ENCODE peak calls at places on chromosome 16, in five cellular contexts. Z is ureter; E is iPS-NIHi11; H is activated T-cell treated with anti-CD3 and anti-CD28 coated beads, Interleukin-2, amount 50 U/mL, for 4 hours; O is CD8-positive, alpha-beta T cell. N is an unnamed sample.
A peak's percentile ranks its signal among the peaks of the same experiment; 100 is the strongest.

GRCh38 chr16:47309581-47310312 is 151.1 kb downstream of the ITFG1 start:
- DNase-seq in H (no peak), E (no peak), Z (no peak), O (no peak), N (no peak)

GRCh38 chr16:72199938-72200337 is 28.0 kb upstream of the PMFBP1 start:
- DNase-seq in E (no peak), Z (no peak), O (no peak), H (no peak), N (no peak)

GRCh38 chr16:81625544-81626152 is 153.4 kb upstream of the PLCG2 start:
- DNase-seq in Z (no peak), E (no peak), O (no peak), H (no peak), N (no peak)

GRCh38 chr16:30996324-30996999 is 11.5 kb downstream of the HSD3B7 start:
- DNase-seq in E (no peak), Z (no peak), H (no peak), O (no peak), N (no peak)

GRCh38 chr16:89435051-89435450 is 55.3 kb downstream of the ANKRD11 start:
- DNase-seq in E (no peak), H (no peak), Z (no peak), O (peak; percentile 35), N (no peak)

GRCh38 chr16:78437352-78437968 is 338.0 kb downstream of the WWOX start:
- DNase-seq in Z (peak; percentile 48), E (peak; percentile 49), H (peak; percentile 6), O (peak; percentile 20), N (peak; percentile 5)

GRCh38 chr16:56352351-56353053 is 72.8 kb downstream of the AMFR start:
- DNase-seq in H (peak; percentile 1), Z (no peak), O (no peak), E (no peak), N (no peak)

GRCh38 chr16:81366316-81366932 is 51.7 kb downstream of the GAN start:
- DNase-seq in O (no peak), E (peak; percentile 49), Z (no peak), H (no peak), N (no peak)

GRCh38 chr16:22022151-22022550 is 14.2 kb downstream of the MOSMO start:
- DNase-seq in O (no peak), E (no peak), H (no peak), Z (no peak), N (no peak)

GRCh38 chr16:3182608-3183444 is 5.2 kb upstream of the OR1F1 start:
- DNase-seq in E (peak; percentile 60), Z (no peak), H (no peak), O (peak; percentile 59), N (no peak)

GRCh38 chr16:50474138-50474537 is 74.1 kb upstream of the NKD1 start:
- DNase-seq in O (no peak), E (no peak), H (no peak), Z (no peak), N (no peak)

GRCh38 chr16:77721752-77722314 is 481 bp upstream of the NUDT7 start:
- DNase-seq in E (no peak), Z (no peak), O (no peak), H (no peak), N (no peak)

GRCh38 chr16:9480503-9480902 is 389.1 kb downstream of the HAPSTR1 start:
- DNase-seq in H (no peak), E (no peak), O (no peak), Z (no peak), N (no peak)

GRCh38 chr16:54342966-54343365 is 56.4 kb upstream of the IRX3 start:
- DNase-seq in E (no peak), O (no peak), Z (no peak), H (no peak), N (no peak)

GRCh38 chr16:56871172-56871593 is 6.2 kb downstream of the SLC12A3 start:
- DNase-seq in Z (no peak), H (no peak), E (no peak), O (no peak), N (no peak)

GRCh38 chr16:66293207-66293735 is 73.2 kb upstream of the CDH5 start:
- DNase-seq in Z (peak; percentile 32), E (peak; percentile 1), O (no peak), H (no peak), N (no peak)